ENCODE peak calls at places on chromosomes 12 and 14, in ten cellular contexts. One of them, this sample, is unnamed.

GRCh38 chr14:68405959-68406358 is 386.9 kb downstream of the ZFP36L1 start:
- DNase-seq in heart left ventricle: no peak
- DNase-seq in HCT116: no peak
- DNase-seq in uterus: no peak
- DNase-seq in right lobe of liver: no peak
- DNase-seq in NT2/D1: no peak
- DNase-seq in left ventricle myocardium inferior: no peak
- DNase-seq in heart right ventricle: no peak
- DNase-seq in spleen: no peak
- DNase-seq in astrocyte: peak; percentile 60
- DNase-seq in this sample: no peak

GRCh38 chr12:119006749-119007148 is 25.4 kb downstream of the SRRM4 start:
- DNase-seq in heart left ventricle: no peak
- DNase-seq in HCT116: no peak
- DNase-seq in uterus: no peak
- DNase-seq in right lobe of liver: no peak
- DNase-seq in NT2/D1: no peak
- DNase-seq in left ventricle myocardium inferior: no peak
- DNase-seq in heart right ventricle: no peak
- DNase-seq in spleen: no peak
- DNase-seq in astrocyte: no peak
- DNase-seq in this sample: no peak

GRCh38 chr12:126874427-126875026 is 1392.4 kb upstream of the TMEM132C start:
- DNase-seq in heart left ventricle: peak; percentile 45
- DNase-seq in HCT116: peak; percentile 50
- DNase-seq in uterus: peak; percentile 13
- DNase-seq in right lobe of liver: peak; percentile 70
- DNase-seq in NT2/D1: peak; percentile 69
- DNase-seq in left ventricle myocardium inferior: peak; percentile 35
- DNase-seq in heart right ventricle: peak; percentile 43
- DNase-seq in spleen: peak; percentile 87
- DNase-seq in astrocyte: peak; percentile 4
- DNase-seq in this sample: peak; percentile 56

GRCh38 chr12:4526923-4527546 is 11.7 kb upstream of the RAD51AP1 start:
- DNase-seq in heart left ventricle: no peak
- DNase-seq in HCT116: no peak
- DNase-seq in uterus: no peak
- DNase-seq in right lobe of liver: no peak
- DNase-seq in NT2/D1: no peak
- DNase-seq in left ventricle myocardium inferior: no peak
- DNase-seq in heart right ventricle: no peak
- DNase-seq in spleen: no peak
- DNase-seq in astrocyte: peak; percentile 1
- DNase-seq in this sample: no peak

GRCh38 chr12:113825705-113826104 is 140.4 kb downstream of the RBM19 start:
- DNase-seq in heart left ventricle: no peak
- DNase-seq in HCT116: no peak
- DNase-seq in uterus: no peak
- DNase-seq in right lobe of liver: no peak
- DNase-seq in NT2/D1: no peak
- DNase-seq in left ventricle myocardium inferior: no peak
- DNase-seq in heart right ventricle: no peak
- DNase-seq in spleen: no peak
- DNase-seq in astrocyte: no peak
- DNase-seq in this sample: no peak

GRCh38 chr12:27844427-27845090 is 64.5 kb upstream of the MANSC4 start:
- DNase-seq in heart left ventricle: no peak
- DNase-seq in HCT116: no peak
- DNase-seq in uterus: no peak
- DNase-seq in right lobe of liver: no peak
- DNase-seq in NT2/D1: no peak
- DNase-seq in left ventricle myocardium inferior: no peak
- DNase-seq in heart right ventricle: no peak
- DNase-seq in spleen: no peak
- DNase-seq in astrocyte: peak; percentile 31
- DNase-seq in this sample: no peak

GRCh38 chr12:23002381-23002780 is 377.4 kb downstream of the ETNK1 start:
- DNase-seq in heart left ventricle: no peak
- DNase-seq in HCT116: no peak
- DNase-seq in uterus: no peak
- DNase-seq in right lobe of liver: no peak
- DNase-seq in NT2/D1: no peak
- DNase-seq in left ventricle myocardium inferior: no peak
- DNase-seq in heart right ventricle: no peak
- DNase-seq in spleen: no peak
- DNase-seq in astrocyte: no peak
- DNase-seq in this sample: no peak

GRCh38 chr12:46267618-46268348 is 1.1 kb downstream of the SLC38A1 start:
- DNase-seq in heart left ventricle: no peak
- DNase-seq in HCT116: no peak
- DNase-seq in uterus: no peak
- DNase-seq in right lobe of liver: no peak
- DNase-seq in NT2/D1: no peak
- DNase-seq in left ventricle myocardium inferior: no peak
- DNase-seq in heart right ventricle: no peak
- DNase-seq in spleen: peak; percentile 82
- DNase-seq in astrocyte: peak; percentile 16
- DNase-seq in this sample: peak; percentile 41

GRCh38 chr12:70186436-70186835 is 56.8 kb upstream of the CNOT2 start:
- DNase-seq in heart left ventricle: no peak
- DNase-seq in HCT116: no peak
- DNase-seq in uterus: no peak
- DNase-seq in right lobe of liver: no peak
- DNase-seq in NT2/D1: no peak
- DNase-seq in left ventricle myocardium inferior: no peak
- DNase-seq in heart right ventricle: no peak
- DNase-seq in spleen: no peak
- DNase-seq in astrocyte: no peak
- DNase-seq in this sample: no peak

GRCh38 chr12:53190108-53190729 is 9.5 kb upstream of the CSAD start:
- DNase-seq in heart left ventricle: peak; percentile 64
- DNase-seq in HCT116: peak; percentile 23
- DNase-seq in uterus: peak; percentile 57
- DNase-seq in right lobe of liver: peak; percentile 62
- DNase-seq in NT2/D1: no peak
- DNase-seq in left ventricle myocardium inferior: peak; percentile 62
- DNase-seq in heart right ventricle: peak; percentile 37
- DNase-seq in spleen: no peak
- DNase-seq in astrocyte: peak; percentile 37
- DNase-seq in this sample: peak; percentile 71

GRCh38 chr12:85440273-85440672 is 160.3 kb downstream of the ALX1 start:
- DNase-seq in heart left ventricle: no peak
- DNase-seq in HCT116: no peak
- DNase-seq in uterus: no peak
- DNase-seq in right lobe of liver: no peak
- DNase-seq in NT2/D1: no peak
- DNase-seq in left ventricle myocardium inferior: no peak
- DNase-seq in heart right ventricle: no peak
- DNase-seq in spleen: no peak
- DNase-seq in astrocyte: no peak
- DNase-seq in this sample: no peak
- H3K4me1 ChIP-seq in heart left ventricle: no peaks in the 10 kb centered on the region
- H3K4me1 ChIP-seq in HCT116: no peaks in the 10 kb centered on the region
- H3K4me1 ChIP-seq in uterus: no peaks in the 10 kb centered on the region
- H3K4me1 ChIP-seq in right lobe of liver: no peaks in the 10 kb centered on the region
- H3K4me1 ChIP-seq in NT2/D1: no peaks in the 10 kb centered on the region
- H3K4me1 ChIP-seq in left ventricle myocardium inferior: no peaks in the 10 kb centered on the region
- H3K4me1 ChIP-seq in heart right ventricle: no peaks in the 10 kb centered on the region
- H3K4me1 ChIP-seq in spleen: no peaks in the 10 kb centered on the region
- H3K4me1 ChIP-seq in astrocyte: no peaks in the 10 kb centered on the region
- H3K4me1 ChIP-seq in this sample: no peaks in the 10 kb centered on the region

DNA sequence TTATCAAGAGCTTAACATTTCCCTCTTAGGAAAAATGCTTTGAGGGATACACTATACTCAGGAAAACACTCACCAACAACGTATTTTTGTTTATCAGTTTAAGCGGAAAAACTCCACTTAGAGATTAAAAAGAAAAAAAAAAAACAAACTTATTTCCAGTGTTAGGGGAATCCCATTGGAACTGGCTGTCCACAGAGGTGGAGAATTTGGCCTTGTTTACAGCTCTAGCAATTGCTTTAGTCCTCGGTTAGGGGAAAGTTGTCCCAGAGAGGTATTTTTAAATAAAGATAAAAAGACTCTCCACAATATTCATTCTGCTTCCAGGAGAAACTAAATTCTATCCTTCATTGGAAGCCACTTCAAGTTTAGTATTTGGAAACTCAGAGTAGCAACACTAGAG is 21.6 kb upstream of the BMP4 start:
- DNase-seq in heart left ventricle: no peak
- DNase-seq in HCT116: no peak
- DNase-seq in uterus: no peak
- DNase-seq in right lobe of liver: no peak
- DNase-seq in NT2/D1: no peak
- DNase-seq in left ventricle myocardium inferior: no peak
- DNase-seq in heart right ventricle: no peak
- DNase-seq in spleen: no peak
- DNase-seq in astrocyte: no peak
- DNase-seq in this sample: no peak
- H3K4me1 ChIP-seq in heart left ventricle: peaks cover 3% of the 10 kb centered on the region
- H3K4me1 ChIP-seq in HCT116: peaks cover 42% of the 10 kb centered on the region
- H3K4me1 ChIP-seq in uterus: no peaks in the 10 kb centered on the region
- H3K4me1 ChIP-seq in right lobe of liver: no peaks in the 10 kb centered on the region
- H3K4me1 ChIP-seq in NT2/D1: peaks cover 3% of the 10 kb centered on the region
- H3K4me1 ChIP-seq in left ventricle myocardium inferior: peaks cover 20% of the 10 kb centered on the region
- H3K4me1 ChIP-seq in heart right ventricle: no peaks in the 10 kb centered on the region
- H3K4me1 ChIP-seq in spleen: no peaks in the 10 kb centered on the region
- H3K4me1 ChIP-seq in astrocyte: peaks cover 6% of the 10 kb centered on the region
- H3K4me1 ChIP-seq in this sample: no peaks in the 10 kb centered on the region

GRCh38 chr14:49997991-49998390 is 105.1 kb downstream of the ARF6 start:
- DNase-seq in heart left ventricle: no peak
- DNase-seq in HCT116: no peak
- DNase-seq in uterus: no peak
- DNase-seq in right lobe of liver: no peak
- DNase-seq in NT2/D1: no peak
- DNase-seq in left ventricle myocardium inferior: no peak
- DNase-seq in heart right ventricle: no peak
- DNase-seq in spleen: no peak
- DNase-seq in astrocyte: no peak
- DNase-seq in this sample: no peak
- H3K4me1 ChIP-seq in heart left ventricle: peaks cover 32% of the 10 kb centered on the region
- H3K4me1 ChIP-seq in HCT116: peaks cover 43% of the 10 kb centered on the region
- H3K4me1 ChIP-seq in uterus: peaks cover 9% of the 10 kb centered on the region
- H3K4me1 ChIP-seq in right lobe of liver: peaks cover 37% of the 10 kb centered on the region
- H3K4me1 ChIP-seq in NT2/D1: peaks cover 9% of the 10 kb centered on the region
- H3K4me1 ChIP-seq in left ventricle myocardium inferior: peaks cover 47% of the 10 kb centered on the region
- H3K4me1 ChIP-seq in heart right ventricle: peaks cover 14% of the 10 kb centered on the region
- H3K4me1 ChIP-seq in spleen: peaks cover 58% of the 10 kb centered on the region
- H3K4me1 ChIP-seq in astrocyte: peaks cover 46% of the 10 kb centered on the region
- H3K4me1 ChIP-seq in this sample: peaks cover 45% of the 10 kb centered on the region

GRCh38 chr12:62732861-62733427 is 202.0 kb downstream of the PPM1H start:
- DNase-seq in heart left ventricle: no peak
- DNase-seq in HCT116: peak; percentile 65
- DNase-seq in uterus: no peak
- DNase-seq in right lobe of liver: no peak
- DNase-seq in NT2/D1: no peak
- DNase-seq in left ventricle myocardium inferior: no peak
- DNase-seq in heart right ventricle: no peak
- DNase-seq in spleen: no peak
- DNase-seq in astrocyte: peak; percentile 75
- DNase-seq in this sample: no peak
- H3K4me1 ChIP-seq in heart left ventricle: peaks cover 7% of the 10 kb centered on the region
- H3K4me1 ChIP-seq in HCT116: peaks cover 60% of the 10 kb centered on the region
- H3K4me1 ChIP-seq in uterus: no peaks in the 10 kb centered on the region
- H3K4me1 ChIP-seq in right lobe of liver: no peaks in the 10 kb centered on the region
- H3K4me1 ChIP-seq in NT2/D1: peaks cover 9% of the 10 kb centered on the region
- H3K4me1 ChIP-seq in left ventricle myocardium inferior: peaks cover 31% of the 10 kb centered on the region
- H3K4me1 ChIP-seq in heart right ventricle: no peaks in the 10 kb centered on the region
- H3K4me1 ChIP-seq in spleen: peaks cover 6% of the 10 kb centered on the region
- H3K4me1 ChIP-seq in astrocyte: peaks cover 32% of the 10 kb centered on the region
- H3K4me1 ChIP-seq in this sample: peaks cover 9% of the 10 kb centered on the region

GRCh38 chr12:108618079-108618952 is 15.4 kb downstream of the SELPLG start:
- DNase-seq in heart left ventricle: peak; percentile 82
- DNase-seq in HCT116: peak; percentile 64
- DNase-seq in uterus: peak; percentile 80
- DNase-seq in right lobe of liver: peak; percentile 78
- DNase-seq in NT2/D1: peak; percentile 87
- DNase-seq in left ventricle myocardium inferior: peak; percentile 79
- DNase-seq in heart right ventricle: peak; percentile 72
- DNase-seq in spleen: peak; percentile 94
- DNase-seq in astrocyte: peak; percentile 57
- DNase-seq in this sample: peak; percentile 82
- H3K4me1 ChIP-seq in heart left ventricle: peaks cover 4% of the 10 kb centered on the region
- H3K4me1 ChIP-seq in HCT116: peaks cover 2% of the 10 kb centered on the region
- H3K4me1 ChIP-seq in uterus: no peaks in the 10 kb centered on the region
- H3K4me1 ChIP-seq in right lobe of liver: no peaks in the 10 kb centered on the region
- H3K4me1 ChIP-seq in NT2/D1: peaks cover 12% of the 10 kb centered on the region
- H3K4me1 ChIP-seq in left ventricle myocardium inferior: peaks cover 20% of the 10 kb centered on the region
- H3K4me1 ChIP-seq in heart right ventricle: no peaks in the 10 kb centered on the region
- H3K4me1 ChIP-seq in spleen: peaks cover 37% of the 10 kb centered on the region
- H3K4me1 ChIP-seq in astrocyte: peaks cover 15% of the 10 kb centered on the region
- H3K4me1 ChIP-seq in this sample: peaks cover 6% of the 10 kb centered on the region

This sample was measured in mucosa of descending colon.